ENCODE peak calls at places on chromosomes 12 and 14, in six cellular contexts. T is cardiac muscle cell, X is gastrocnemius medialis, D is DND-41, S is lower lobe of right lung, J is neural progenitor cell. F is an unnamed sample.

GRCh38 chr14:36524220-36524837 is 4.3 kb upstream of the NKX2-1 start:
- DNase-seq in T (no peak), X (no peak), D (no peak), S (no peak), J (peak; percentile 77), F (no peak)

GRCh38 chr12:65881348-65881961 is 57.2 kb downstream of the HMGA2 start:
- DNase-seq in T (peak; percentile 84), X (peak; percentile 12), D (no peak), S (no peak), J (peak; percentile 43), F (peak; percentile 70)

GRCh38 chr14:91731018-91731417 is 868 bp downstream of the CATSPERB start:
- DNase-seq in T (no peak), X (no peak), D (no peak), S (no peak), J (no peak), F (no peak)

GRCh38 chr14:44316647-44317432 is 190.2 kb downstream of the FSCB start:
- DNase-seq in T (peak; percentile 96), X (no peak), D (no peak), S (no peak), J (no peak), F (no peak)

GRCh38 chr12:100801335-100801734 is 6.8 kb downstream of the ANO4 start:
- DNase-seq in T (no peak), X (no peak), D (no peak), S (no peak), J (no peak), F (no peak)

GRCh38 chr14:104729835-104730181 is 5.8 kb downstream of the ADSS1 start:
- DNase-seq in T (no peak), X (no peak), D (no peak), S (no peak), J (no peak), F (no peak)

GRCh38 chr12:24012528-24012927 is 63.1 kb upstream of the SOX5 start:
- DNase-seq in T (peak; percentile 43), X (no peak), D (no peak), S (no peak), J (no peak), F (no peak)

GRCh38 chr14:22493143-22493542 is 95.9 kb downstream of the DAD1 start:
- DNase-seq in T (no peak), X (no peak), D (no peak), S (no peak), J (no peak), F (no peak)

GRCh38 chr14:100199240-100199860 is 39.6 kb upstream of the YY1 start:
- DNase-seq in T (no peak), X (no peak), D (no peak), S (no peak), J (no peak), F (no peak)

GRCh38 chr12:59742831-59743230 is 147.0 kb downstream of the SLC16A7 start:
- DNase-seq in T (peak; percentile 21), X (no peak), D (no peak), S (no peak), J (no peak), F (no peak)

GRCh38 chr12:93766802-93767523 is 89.8 kb downstream of the CRADD start:
- DNase-seq in T (peak; percentile 89), X (peak; percentile 23), D (peak; percentile 63), S (no peak), J (peak; percentile 20), F (peak; percentile 32)

GRCh38 chr12:115313929-115314328 is 630.0 kb upstream of the TBX3 start:
- DNase-seq in T (no peak), X (no peak), D (no peak), S (no peak), J (no peak), F (no peak)

GRCh38 chr12:15532364-15532977 is 210.2 kb downstream of the PTPRO start:
- DNase-seq in T (peak; percentile 83), X (no peak), D (peak; percentile 76), S (no peak), J (peak; percentile 72), F (no peak)

GRCh38 chr12:72586456-72586855 is 314.3 kb downstream of the TRHDE start:
- DNase-seq in T (no peak), X (no peak), D (no peak), S (no peak), J (peak; percentile 31), F (no peak)

GRCh38 chr14:97538749-97539388 is 741.7 kb downstream of the VRK1 start:
- DNase-seq in T (no peak), X (no peak), D (no peak), S (no peak), J (no peak), F (no peak)

GRCh38 chr12:14769462-14769836 is 33.8 kb downstream of the WBP11 start:
- DNase-seq in T (peak; percentile 49), X (no peak), D (no peak), S (peak; percentile 60), J (peak; percentile 86), F (no peak)

GRCh38 chr12:120693848-120694247 is 6.9 kb downstream of the MLEC start:
- DNase-seq in T (no peak), X (no peak), D (no peak), S (no peak), J (peak; percentile 68), F (no peak)
- H3K36me3 ChIP-seq in T (peaks cover 37% of the 10 kb centered on the region), X (no peaks in the 10 kb centered on the region), D (peaks cover 75% of the 10 kb centered on the region), S (peaks cover 60% of the 10 kb centered on the region), J (no peaks in the 10 kb centered on the region), F (peaks cover 47% of the 10 kb centered on the region)

DNA sequence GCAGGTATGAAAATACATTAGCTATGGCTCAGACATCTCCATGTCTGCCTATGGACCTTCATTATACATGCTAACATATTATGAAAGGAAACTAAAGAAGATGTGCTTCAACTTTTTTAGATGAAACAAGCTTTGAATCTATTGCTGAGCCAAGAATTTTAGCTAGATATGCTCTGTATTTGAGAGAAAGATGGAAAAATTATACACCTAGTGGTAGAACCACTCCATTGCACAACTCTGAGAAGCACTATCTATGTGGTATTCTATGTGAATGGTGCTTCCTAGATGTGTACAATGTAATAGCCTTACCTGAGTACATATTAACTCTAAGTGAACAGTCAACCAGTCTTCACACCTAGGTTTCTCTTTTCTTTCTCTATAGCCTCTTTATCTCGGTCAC is 17.3 kb downstream of the EPYC start:
- DNase-seq in T (no peak), X (no peak), D (no peak), S (no peak), J (no peak), F (no peak)
- TF ChIP-seq CTCF in T (no peak), X (no peak), D (peak; percentile 40), S (no peak), J (peak; percentile 25), F (no peak)

DNA sequence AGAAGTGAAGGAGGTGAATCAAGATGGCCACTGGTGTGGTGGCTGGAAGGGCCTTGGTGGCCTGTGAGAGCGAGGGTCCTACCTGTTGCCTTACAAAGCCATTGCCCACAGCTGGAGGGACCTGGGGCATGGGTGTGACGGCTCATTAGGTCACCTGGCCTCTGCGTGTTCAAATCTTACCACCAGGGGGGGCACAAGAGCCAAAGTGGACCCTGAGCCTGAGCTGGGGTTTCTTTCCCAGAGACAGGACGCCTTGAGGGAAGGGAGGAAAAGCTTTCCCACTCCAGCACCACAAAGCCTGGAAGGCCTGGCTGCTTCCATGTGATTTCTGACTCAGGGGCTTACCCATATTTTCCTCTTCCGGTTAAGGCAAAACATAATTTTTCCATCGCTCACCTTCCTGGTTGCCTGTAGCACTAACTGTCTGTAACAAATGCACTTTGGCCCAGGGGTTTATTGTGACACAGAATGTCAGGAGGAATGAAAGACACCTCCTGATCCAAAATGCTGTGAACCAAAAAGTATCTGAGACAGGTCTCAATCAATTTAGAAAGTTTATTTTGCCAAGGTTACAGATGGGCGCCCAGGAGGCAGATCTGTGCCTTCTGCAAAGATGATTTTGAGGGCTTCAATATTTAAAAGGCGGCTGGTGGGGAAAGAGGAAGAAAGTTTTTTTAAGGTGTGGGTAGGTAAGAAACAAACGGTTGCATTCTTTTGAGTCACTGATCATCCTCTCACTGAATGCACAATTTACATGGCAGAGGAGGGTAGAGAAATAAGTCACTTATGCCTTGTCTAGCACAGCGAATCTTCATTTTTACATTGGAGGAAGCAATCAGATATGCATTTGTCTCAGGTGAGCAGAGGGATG is 4.3 kb upstream of the CD9 start:
- DNase-seq in T (peak; percentile 86), X (peak; percentile 70), D (peak; percentile 68), S (peak; percentile 83), J (peak; percentile 86), F (peak; percentile 88)
- H3K27ac ChIP-seq in T (no peak overlapping the region), X (peak overlapping the region; percentile 21), D (no peak overlapping the region), S (peak overlapping the region; percentile 27), J (no peak overlapping the region), F (peak overlapping the region; percentile 50)

GRCh38 chr14:56633544-56633943 is 53.9 kb downstream of the TMEM260 start:
- DNase-seq in T (no peak), X (no peak), D (no peak), S (no peak), J (no peak), F (no peak)

GRCh38 chr14:56632192-56632591 is 52.6 kb downstream of the TMEM260 start:
- DNase-seq in T (no peak), X (no peak), D (no peak), S (no peak), J (no peak), F (no peak)

GRCh38 chr14:56635041-56635440 is 55.4 kb downstream of the TMEM260 start:
- DNase-seq in T (no peak), X (no peak), D (no peak), S (no peak), J (no peak), F (no peak)

GRCh38 chr14:56630707-56631106 is 51.1 kb downstream of the TMEM260 start:
- DNase-seq in T (peak; percentile 49), X (no peak), D (no peak), S (no peak), J (no peak), F (no peak)
- H3K36me3 ChIP-seq in T (peaks cover 26% of the 10 kb centered on the region), X (no peaks in the 10 kb centered on the region), D (peaks cover 53% of the 10 kb centered on the region), S (peaks cover 44% of the 10 kb centered on the region), J (peaks cover 18% of the 10 kb centered on the region), F (peaks cover 81% of the 10 kb centered on the region)

GRCh38 chr14:73591690-73592448 is at the start of gene ACOT4:
- DNase-seq in T (peak; percentile 55), X (no peak), D (no peak), S (peak; percentile 66), J (peak; percentile 50), F (no peak)
- TF ChIP-seq CTCF in T (no peak), X (no peak), D (no peak), S (peak; percentile 13), J (no peak), F (no peak)

DNA sequence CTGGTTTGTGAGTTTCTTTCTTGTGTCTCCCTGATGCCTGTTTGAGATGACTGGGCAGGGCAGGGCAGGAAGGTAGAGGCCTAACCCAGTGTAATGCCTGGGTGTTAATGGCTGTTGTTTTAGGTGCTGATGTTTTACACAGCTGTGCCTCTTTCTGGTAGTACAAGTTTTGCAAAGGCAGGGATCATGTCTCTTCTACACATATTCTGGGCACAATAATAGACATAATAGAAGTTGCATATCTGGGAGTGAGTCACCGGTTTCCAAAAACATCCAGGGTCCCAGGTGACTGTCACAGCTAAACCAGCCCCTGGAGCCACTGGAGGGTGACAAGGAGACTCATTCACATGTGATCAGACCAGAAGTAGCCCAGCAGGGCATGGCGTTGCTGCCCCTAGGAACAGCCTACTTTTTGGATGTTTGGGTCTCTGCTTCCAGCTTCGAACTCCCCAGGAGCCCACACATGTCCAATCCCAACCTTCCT is 18.1 kb downstream of the TPCN1 start:
- DNase-seq in T (no peak), X (peak; percentile 88), D (no peak), S (no peak), J (no peak), F (peak; percentile 80)
- H3K27ac ChIP-seq in T (no peak overlapping the region), X (peak overlapping the region; percentile 92), D (no peak overlapping the region), S (peak overlapping the region; percentile 84), J (no peak overlapping the region), F (peak overlapping the region; percentile 97)